ENCODE peak calls at places on chromosome 4, in four cellular contexts. One of them, this sample, is unnamed.

GRCh38 chr4:147288512-147288911 is 192.4 kb upstream of the EDNRA start:
- DNase-seq in aorta: no peak
- DNase-seq in cardiac muscle cell: no peak
- DNase-seq in prostate gland: no peak
- DNase-seq in this sample: no peak

GRCh38 chr4:73433140-73433539 is 2.9 kb upstream of the AFP start:
- DNase-seq in aorta: no peak
- DNase-seq in cardiac muscle cell: no peak
- DNase-seq in prostate gland: no peak
- DNase-seq in this sample: no peak

GRCh38 chr4:186445040-186445439 is 110.3 kb downstream of the MTNR1A start:
- DNase-seq in aorta: no peak
- DNase-seq in cardiac muscle cell: no peak
- DNase-seq in prostate gland: no peak
- DNase-seq in this sample: no peak

GRCh38 chr4:123825596-123826291 is 429.1 kb downstream of the SPRY1 start:
- DNase-seq in aorta: no peak
- DNase-seq in cardiac muscle cell: no peak
- DNase-seq in prostate gland: no peak
- DNase-seq in this sample: no peak

GRCh38 chr4:119189638-119190037 is 22.9 kb upstream of the USP53 start:
- DNase-seq in aorta: no peak
- DNase-seq in cardiac muscle cell: no peak
- DNase-seq in prostate gland: no peak
- DNase-seq in this sample: no peak

GRCh38 chr4:12488672-12489071 is 995.5 kb downstream of the RAB28 start:
- DNase-seq in aorta: no peak
- DNase-seq in cardiac muscle cell: peak; percentile 89
- DNase-seq in prostate gland: no peak
- DNase-seq in this sample: no peak

GRCh38 chr4:112636688-112637551 is at the start of the genes LARP7 and ZGRF1:
- DNase-seq in aorta: peak; percentile 100
- DNase-seq in cardiac muscle cell: peak; percentile 100
- DNase-seq in prostate gland: peak; percentile 99
- DNase-seq in this sample: peak; percentile 99

GRCh38 chr4:8391972-8392371 is 48.6 kb downstream of the ACOX3 start:
- DNase-seq in aorta: no peak
- DNase-seq in cardiac muscle cell: no peak
- DNase-seq in prostate gland: peak; percentile 22
- DNase-seq in this sample: no peak

GRCh38 chr4:100295792-100296191 is 105.5 kb upstream of the DDIT4L start:
- DNase-seq in aorta: no peak
- DNase-seq in cardiac muscle cell: no peak
- DNase-seq in prostate gland: no peak
- DNase-seq in this sample: no peak

GRCh38 chr4:182354867-182355266 is 111.7 kb downstream of the TENM3 start:
- DNase-seq in aorta: no peak
- DNase-seq in cardiac muscle cell: no peak
- DNase-seq in prostate gland: no peak
- DNase-seq in this sample: no peak

GRCh38 chr4:119025916-119026661 is 109.5 kb upstream of the MYOZ2 start:
- DNase-seq in aorta: no peak
- DNase-seq in cardiac muscle cell: no peak
- DNase-seq in prostate gland: peak; percentile 50
- DNase-seq in this sample: no peak

GRCh38 chr4:104487105-104487504 is 7.6 kb downstream of the CXXC4 start:
- DNase-seq in aorta: no peak
- DNase-seq in cardiac muscle cell: peak; percentile 37
- DNase-seq in prostate gland: no peak
- DNase-seq in this sample: peak; percentile 35

GRCh38 chr4:185165605-185166063 is 22.6 kb downstream of the SLC25A4 start:
- DNase-seq in aorta: no peak
- DNase-seq in cardiac muscle cell: no peak
- DNase-seq in prostate gland: no peak
- DNase-seq in this sample: no peak

GRCh38 chr4:98685225-98686045 is 27.0 kb upstream of the TSPAN5 start:
- DNase-seq in aorta: no peak
- DNase-seq in cardiac muscle cell: no peak
- DNase-seq in prostate gland: no peak
- DNase-seq in this sample: no peak

GRCh38 chr4:37225778-37226177 is 18.8 kb upstream of the NWD2 start:
- DNase-seq in aorta: no peak
- DNase-seq in cardiac muscle cell: no peak
- DNase-seq in prostate gland: no peak
- DNase-seq in this sample: no peak

GRCh38 chr4:158768577-158769174 is at the start of gene FNIP2:
- DNase-seq in aorta: peak; percentile 92
- DNase-seq in cardiac muscle cell: peak; percentile 91
- DNase-seq in prostate gland: peak; percentile 72
- DNase-seq in this sample: peak; percentile 80

GRCh38 chr4:165440415-165440882 is 61.6 kb downstream of the CPE start:
- DNase-seq in aorta: no peak
- DNase-seq in cardiac muscle cell: peak; percentile 2
- DNase-seq in prostate gland: no peak
- DNase-seq in this sample: no peak

GRCh38 chr4:83251074-83251835 is 33.3 kb downstream of the COQ2 start:
- DNase-seq in aorta: no peak
- DNase-seq in cardiac muscle cell: no peak
- DNase-seq in prostate gland: no peak
- DNase-seq in this sample: no peak

GRCh38 chr4:47862297-47862696 is 24.4 kb upstream of the CORIN start:
- DNase-seq in aorta: no peak
- DNase-seq in cardiac muscle cell: no peak
- DNase-seq in prostate gland: no peak
- DNase-seq in this sample: no peak

GRCh38 chr4:105461221-105462041 is 12.4 kb downstream of the PPA2 start:
- DNase-seq in aorta: no peak
- DNase-seq in cardiac muscle cell: no peak
- DNase-seq in prostate gland: no peak
- DNase-seq in this sample: no peak

GRCh38 chr4:952881-953573 is 20.3 kb downstream of the DGKQ start:
- DNase-seq in aorta: peak; percentile 55
- DNase-seq in cardiac muscle cell: no peak
- DNase-seq in prostate gland: no peak
- DNase-seq in this sample: no peak

GRCh38 chr4:10316851-10317250 is 140.4 kb downstream of the ZNF518B start:
- DNase-seq in aorta: no peak
- DNase-seq in cardiac muscle cell: no peak
- DNase-seq in prostate gland: no peak
- DNase-seq in this sample: no peak

DNA sequence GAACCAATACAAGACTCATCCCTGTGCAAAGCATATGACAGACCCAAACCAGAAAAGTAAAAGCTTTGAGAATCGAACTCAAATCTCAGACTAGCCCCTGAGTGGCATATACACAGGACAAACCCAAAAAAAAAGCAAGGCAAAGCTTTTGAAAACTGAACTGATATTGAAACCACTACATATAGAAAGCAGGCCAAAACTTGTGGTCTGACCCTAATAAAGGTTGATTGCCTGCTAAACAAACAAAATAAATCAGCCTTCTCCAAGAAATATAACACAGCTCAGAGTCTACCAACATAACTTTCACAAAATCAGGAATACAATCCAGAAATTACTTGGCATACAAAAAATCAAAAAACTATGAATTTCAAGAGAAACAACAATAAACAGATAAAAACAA is 40.3 kb downstream of the LRBA start:
- DNase-seq in aorta: no peak
- DNase-seq in cardiac muscle cell: no peak
- DNase-seq in prostate gland: no peak
- DNase-seq in this sample: no peak
- H3K36me3 ChIP-seq in aorta: no peaks in the 10 kb centered on the region
- H3K36me3 ChIP-seq in cardiac muscle cell: no peaks in the 10 kb centered on the region
- H3K36me3 ChIP-seq in prostate gland: no peaks in the 10 kb centered on the region
- H3K36me3 ChIP-seq in this sample: no peaks in the 10 kb centered on the region

DNA sequence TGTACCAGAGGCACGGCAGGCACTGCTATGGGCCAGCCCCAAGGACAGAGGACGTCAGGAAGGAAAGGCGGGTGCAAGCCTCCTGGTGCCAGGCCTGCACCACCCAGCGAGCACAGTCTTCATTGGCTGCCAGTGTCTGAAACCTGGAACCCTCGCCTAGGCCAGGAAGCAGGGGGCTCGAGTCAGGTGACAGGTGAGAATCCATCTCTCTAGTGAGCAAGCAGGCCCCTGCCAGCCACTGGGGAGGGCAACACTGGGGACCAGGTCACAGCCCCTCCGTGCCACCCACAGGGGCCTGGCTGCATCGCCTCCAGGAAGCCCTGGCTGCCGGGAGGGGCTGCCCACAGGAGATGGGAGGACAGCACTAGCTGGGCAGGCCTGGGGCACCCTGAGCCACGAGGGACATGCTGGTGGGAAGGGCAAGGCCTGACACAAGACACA is 6.9 kb upstream of the HAUS3 start:
- DNase-seq in aorta: peak; percentile 64
- DNase-seq in cardiac muscle cell: no peak
- DNase-seq in prostate gland: peak; percentile 2
- DNase-seq in this sample: no peak
- H3K36me3 ChIP-seq in aorta: peaks cover 11% of the 10 kb centered on the region
- H3K36me3 ChIP-seq in cardiac muscle cell: peaks cover 10% of the 10 kb centered on the region
- H3K36me3 ChIP-seq in prostate gland: peaks cover 14% of the 10 kb centered on the region
- H3K36me3 ChIP-seq in this sample: peaks cover 42% of the 10 kb centered on the region

GRCh38 chr4:68326146-68326545 is 23.7 kb downstream of the YTHDC1 start:
- DNase-seq in aorta: no peak
- DNase-seq in cardiac muscle cell: no peak
- DNase-seq in prostate gland: no peak
- DNase-seq in this sample: no peak
- H3K36me3 ChIP-seq in aorta: peaks cover 2% of the 10 kb centered on the region
- H3K36me3 ChIP-seq in cardiac muscle cell: peaks cover 75% of the 10 kb centered on the region
- H3K36me3 ChIP-seq in prostate gland: peaks cover 3% of the 10 kb centered on the region
- H3K36me3 ChIP-seq in this sample: peaks cover 40% of the 10 kb centered on the region

GRCh38 chr4:40334591-40335507 is at the start of gene CHRNA9:
- DNase-seq in aorta: no peak
- DNase-seq in cardiac muscle cell: peak; percentile 47
- DNase-seq in prostate gland: no peak
- DNase-seq in this sample: peak; percentile 44

GRCh38 chr4:40335508-40335860 is 351 bp downstream of the CHRNA9 start:
- DNase-seq in aorta: no peak
- DNase-seq in cardiac muscle cell: no peak
- DNase-seq in prostate gland: no peak
- DNase-seq in this sample: no peak

GRCh38 chr4:40337081-40337480 is 1.9 kb downstream of the CHRNA9 start:
- DNase-seq in aorta: no peak
- DNase-seq in cardiac muscle cell: no peak
- DNase-seq in prostate gland: no peak
- DNase-seq in this sample: no peak

GRCh38 chr4:40337523-40337922 is 2.4 kb downstream of the CHRNA9 start:
- DNase-seq in aorta: no peak
- DNase-seq in cardiac muscle cell: no peak
- DNase-seq in prostate gland: no peak
- DNase-seq in this sample: no peak

GRCh38 chr4:40340034-40340433 is 4.9 kb downstream of the CHRNA9 start:
- DNase-seq in aorta: no peak
- DNase-seq in cardiac muscle cell: no peak
- DNase-seq in prostate gland: no peak
- DNase-seq in this sample: no peak
- H3K36me3 ChIP-seq in aorta: no peaks in the 10 kb centered on the region
- H3K36me3 ChIP-seq in cardiac muscle cell: no peaks in the 10 kb centered on the region
- H3K36me3 ChIP-seq in prostate gland: no peaks in the 10 kb centered on the region
- H3K36me3 ChIP-seq in this sample: no peaks in the 10 kb centered on the region

This sample was measured in thyroid gland.